ENCODE peak calls at places on chromosome 19, in four cellular contexts. One of them, this sample, is unnamed.

GRCh38 chr19:52533901-52534300 is 6.4 kb downstream of the ZNF808 start:
- DNase-seq in astrocyte: no peak
- DNase-seq in activated CD4-positive, alpha-beta T cell treated with anti-CD3 and anti-CD28 coated beads, Interleukin-2, amount 50 U/mL, for 1 hour: no peak
- DNase-seq in activated naive CD8-positive, alpha-beta T cell treated with anti-CD3 and anti-CD28 coated beads, Interleukin-2, amount 50 U/mL, for 24 hours: no peak
- DNase-seq in this sample: no peak

GRCh38 chr19:20276011-20276738 is 109.2 kb downstream of the ZNF486 start:
- DNase-seq in astrocyte: no peak
- DNase-seq in activated CD4-positive, alpha-beta T cell treated with anti-CD3 and anti-CD28 coated beads, Interleukin-2, amount 50 U/mL, for 1 hour: no peak
- DNase-seq in activated naive CD8-positive, alpha-beta T cell treated with anti-CD3 and anti-CD28 coated beads, Interleukin-2, amount 50 U/mL, for 24 hours: no peak
- DNase-seq in this sample: no peak

GRCh38 chr19:15812059-15812722 is 3.3 kb downstream of the OR10H1 start:
- DNase-seq in astrocyte: no peak
- DNase-seq in activated CD4-positive, alpha-beta T cell treated with anti-CD3 and anti-CD28 coated beads, Interleukin-2, amount 50 U/mL, for 1 hour: peak
- DNase-seq in activated naive CD8-positive, alpha-beta T cell treated with anti-CD3 and anti-CD28 coated beads, Interleukin-2, amount 50 U/mL, for 24 hours: peak
- DNase-seq in this sample: no peak

GRCh38 chr19:3479177-3479818 is 1.0 kb downstream of the SMIM24 start:
- DNase-seq in astrocyte: no peak
- DNase-seq in activated CD4-positive, alpha-beta T cell treated with anti-CD3 and anti-CD28 coated beads, Interleukin-2, amount 50 U/mL, for 1 hour: peak
- DNase-seq in activated naive CD8-positive, alpha-beta T cell treated with anti-CD3 and anti-CD28 coated beads, Interleukin-2, amount 50 U/mL, for 24 hours: peak
- DNase-seq in this sample: no peak

GRCh38 chr19:19532806-19533701 is 4.3 kb downstream of the YJEFN3 start:
- DNase-seq in astrocyte: no peak
- DNase-seq in activated CD4-positive, alpha-beta T cell treated with anti-CD3 and anti-CD28 coated beads, Interleukin-2, amount 50 U/mL, for 1 hour: no peak
- DNase-seq in activated naive CD8-positive, alpha-beta T cell treated with anti-CD3 and anti-CD28 coated beads, Interleukin-2, amount 50 U/mL, for 24 hours: no peak
- DNase-seq in this sample: no peak

GRCh38 chr19:45881909-45882528 is 3.9 kb downstream of the IRF2BP1 start:
- DNase-seq in astrocyte: no peak
- DNase-seq in activated CD4-positive, alpha-beta T cell treated with anti-CD3 and anti-CD28 coated beads, Interleukin-2, amount 50 U/mL, for 1 hour: no peak
- DNase-seq in activated naive CD8-positive, alpha-beta T cell treated with anti-CD3 and anti-CD28 coated beads, Interleukin-2, amount 50 U/mL, for 24 hours: no peak
- DNase-seq in this sample: no peak

GRCh38 chr19:13396256-13397080 is 109.8 kb downstream of the CACNA1A start:
- DNase-seq in astrocyte: peak
- DNase-seq in activated CD4-positive, alpha-beta T cell treated with anti-CD3 and anti-CD28 coated beads, Interleukin-2, amount 50 U/mL, for 1 hour: no peak
- DNase-seq in activated naive CD8-positive, alpha-beta T cell treated with anti-CD3 and anti-CD28 coated beads, Interleukin-2, amount 50 U/mL, for 24 hours: peak
- DNase-seq in this sample: peak

GRCh38 chr19:23774156-23774971 is 15.7 kb upstream of the ZNF681 start:
- DNase-seq in astrocyte: no peak
- DNase-seq in activated CD4-positive, alpha-beta T cell treated with anti-CD3 and anti-CD28 coated beads, Interleukin-2, amount 50 U/mL, for 1 hour: no peak
- DNase-seq in activated naive CD8-positive, alpha-beta T cell treated with anti-CD3 and anti-CD28 coated beads, Interleukin-2, amount 50 U/mL, for 24 hours: no peak
- DNase-seq in this sample: no peak

GRCh38 chr19:33459220-33459619 is 62.4 kb downstream of the PEPD start:
- DNase-seq in astrocyte: no peak
- DNase-seq in activated CD4-positive, alpha-beta T cell treated with anti-CD3 and anti-CD28 coated beads, Interleukin-2, amount 50 U/mL, for 1 hour: no peak
- DNase-seq in activated naive CD8-positive, alpha-beta T cell treated with anti-CD3 and anti-CD28 coated beads, Interleukin-2, amount 50 U/mL, for 24 hours: no peak
- DNase-seq in this sample: no peak

GRCh38 chr19:11927227-11927626 is 2.3 kb downstream of the ZNF700 start:
- DNase-seq in astrocyte: no peak
- DNase-seq in activated CD4-positive, alpha-beta T cell treated with anti-CD3 and anti-CD28 coated beads, Interleukin-2, amount 50 U/mL, for 1 hour: no peak
- DNase-seq in activated naive CD8-positive, alpha-beta T cell treated with anti-CD3 and anti-CD28 coated beads, Interleukin-2, amount 50 U/mL, for 24 hours: no peak
- DNase-seq in this sample: no peak

GRCh38 chr19:17488593-17489391 is 18.5 kb downstream of the SLC27A1 start:
- DNase-seq in astrocyte: no peak
- DNase-seq in activated CD4-positive, alpha-beta T cell treated with anti-CD3 and anti-CD28 coated beads, Interleukin-2, amount 50 U/mL, for 1 hour: peak
- DNase-seq in activated naive CD8-positive, alpha-beta T cell treated with anti-CD3 and anti-CD28 coated beads, Interleukin-2, amount 50 U/mL, for 24 hours: peak
- DNase-seq in this sample: peak

GRCh38 chr19:10452726-10453620 is 32.6 kb downstream of the PDE4A start:
- DNase-seq in astrocyte: no peak
- DNase-seq in activated CD4-positive, alpha-beta T cell treated with anti-CD3 and anti-CD28 coated beads, Interleukin-2, amount 50 U/mL, for 1 hour: no peak
- DNase-seq in activated naive CD8-positive, alpha-beta T cell treated with anti-CD3 and anti-CD28 coated beads, Interleukin-2, amount 50 U/mL, for 24 hours: no peak
- DNase-seq in this sample: no peak

GRCh38 chr19:31436121-31436776 is 87.0 kb upstream of the TSHZ3 start:
- DNase-seq in astrocyte: peak
- DNase-seq in activated CD4-positive, alpha-beta T cell treated with anti-CD3 and anti-CD28 coated beads, Interleukin-2, amount 50 U/mL, for 1 hour: no peak
- DNase-seq in activated naive CD8-positive, alpha-beta T cell treated with anti-CD3 and anti-CD28 coated beads, Interleukin-2, amount 50 U/mL, for 24 hours: no peak
- DNase-seq in this sample: no peak

GRCh38 chr19:15248648-15249559 is 16.7 kb upstream of the EPHX3 start:
- DNase-seq in astrocyte: peak
- DNase-seq in activated CD4-positive, alpha-beta T cell treated with anti-CD3 and anti-CD28 coated beads, Interleukin-2, amount 50 U/mL, for 1 hour: no peak
- DNase-seq in activated naive CD8-positive, alpha-beta T cell treated with anti-CD3 and anti-CD28 coated beads, Interleukin-2, amount 50 U/mL, for 24 hours: no peak
- DNase-seq in this sample: peak

GRCh38 chr19:15218501-15218900 is 13.7 kb downstream of the EPHX3 start:
- DNase-seq in astrocyte: no peak
- DNase-seq in activated CD4-positive, alpha-beta T cell treated with anti-CD3 and anti-CD28 coated beads, Interleukin-2, amount 50 U/mL, for 1 hour: no peak
- DNase-seq in activated naive CD8-positive, alpha-beta T cell treated with anti-CD3 and anti-CD28 coated beads, Interleukin-2, amount 50 U/mL, for 24 hours: no peak
- DNase-seq in this sample: no peak

GRCh38 chr19:16541526-16542044 is 652 bp downstream of the CHERP start:
- DNase-seq in astrocyte: no peak
- DNase-seq in activated CD4-positive, alpha-beta T cell treated with anti-CD3 and anti-CD28 coated beads, Interleukin-2, amount 50 U/mL, for 1 hour: no peak
- DNase-seq in activated naive CD8-positive, alpha-beta T cell treated with anti-CD3 and anti-CD28 coated beads, Interleukin-2, amount 50 U/mL, for 24 hours: no peak
- DNase-seq in this sample: no peak

GRCh38 chr19:3154957-3155736 is 19.3 kb downstream of the GNA15 start:
- DNase-seq in astrocyte: peak
- DNase-seq in activated CD4-positive, alpha-beta T cell treated with anti-CD3 and anti-CD28 coated beads, Interleukin-2, amount 50 U/mL, for 1 hour: peak
- DNase-seq in activated naive CD8-positive, alpha-beta T cell treated with anti-CD3 and anti-CD28 coated beads, Interleukin-2, amount 50 U/mL, for 24 hours: peak
- DNase-seq in this sample: peak

GRCh38 chr19:28876604-28877123 is 336.3 kb downstream of the UQCRFS1 start:
- DNase-seq in astrocyte: no peak
- DNase-seq in activated CD4-positive, alpha-beta T cell treated with anti-CD3 and anti-CD28 coated beads, Interleukin-2, amount 50 U/mL, for 1 hour: no peak
- DNase-seq in activated naive CD8-positive, alpha-beta T cell treated with anti-CD3 and anti-CD28 coated beads, Interleukin-2, amount 50 U/mL, for 24 hours: no peak
- DNase-seq in this sample: no peak

GRCh38 chr19:17183271-17183757 is 31.8 kb upstream of the USE1 start:
- DNase-seq in astrocyte: no peak
- DNase-seq in activated CD4-positive, alpha-beta T cell treated with anti-CD3 and anti-CD28 coated beads, Interleukin-2, amount 50 U/mL, for 1 hour: peak
- DNase-seq in activated naive CD8-positive, alpha-beta T cell treated with anti-CD3 and anti-CD28 coated beads, Interleukin-2, amount 50 U/mL, for 24 hours: peak
- DNase-seq in this sample: no peak

GRCh38 chr19:53983457-53984289 is 7.8 kb upstream of the CACNG6 start:
- DNase-seq in astrocyte: no peak
- DNase-seq in activated CD4-positive, alpha-beta T cell treated with anti-CD3 and anti-CD28 coated beads, Interleukin-2, amount 50 U/mL, for 1 hour: no peak
- DNase-seq in activated naive CD8-positive, alpha-beta T cell treated with anti-CD3 and anti-CD28 coated beads, Interleukin-2, amount 50 U/mL, for 24 hours: no peak
- DNase-seq in this sample: no peak

GRCh38 chr19:44570984-44571684 is 41.7 kb upstream of the CEACAM20 start:
- DNase-seq in astrocyte: peak
- DNase-seq in activated CD4-positive, alpha-beta T cell treated with anti-CD3 and anti-CD28 coated beads, Interleukin-2, amount 50 U/mL, for 1 hour: peak
- DNase-seq in activated naive CD8-positive, alpha-beta T cell treated with anti-CD3 and anti-CD28 coated beads, Interleukin-2, amount 50 U/mL, for 24 hours: peak
- DNase-seq in this sample: peak

This sample was measured in right cardiac atrium.